ENCODE peak calls at places on chromosomes 5 and 9, in six cellular contexts. I is neural crest cell; V is CD4-positive, alpha-beta T cell; Z is fibroblast of lung; P is CD8-positive, alpha-beta T cell; G is BJ. R is an unnamed sample.

GRCh38 chr9:122835313-122835731 is 6.9 kb upstream of the PDCL start:
- DNase-seq in I (no peak), V (no peak), Z (no peak), P (no peak), G (no peak), R (no peak)

GRCh38 chr5:53291528-53291927 is 182.0 kb upstream of the MOCS2 start:
- DNase-seq in I (no peak), V (no peak), Z (peak), P (no peak), G (no peak), R (no peak)

GRCh38 chr5:135557034-135557838 is 21.5 kb upstream of the NEUROG1 start:
- DNase-seq in I (no peak), V (no peak), Z (no peak), P (no peak), G (no peak), R (no peak)

GRCh38 chr5:61275841-61276240 is 56.2 kb upstream of the ZSWIM6 start:
- DNase-seq in I (no peak), V (no peak), Z (peak), P (no peak), G (no peak), R (no peak)

GRCh38 chr9:33498387-33498786 is 24.7 kb upstream of the NOL6 start:
- DNase-seq in I (no peak), V (no peak), Z (peak), P (no peak), G (no peak), R (no peak)

GRCh38 chr9:116355153-116355827 is 201.7 kb downstream of the PAPPA start:
- DNase-seq in I (no peak), V (no peak), Z (peak), P (no peak), G (no peak), R (no peak)

GRCh38 chr9:343773-344172 is 129.1 kb downstream of the DOCK8 start:
- DNase-seq in I (no peak), V (no peak), Z (no peak), P (no peak), G (no peak), R (no peak)

GRCh38 chr9:91741529-91741928 is 208.5 kb downstream of the ROR2 start:
- DNase-seq in I (no peak), V (no peak), Z (peak), P (no peak), G (no peak), R (no peak)

GRCh38 chr9:80143899-80144298 is 572.1 kb downstream of the TLE4 start:
- DNase-seq in I (no peak), V (no peak), Z (no peak), P (no peak), G (no peak), R (no peak)

GRCh38 chr9:69898714-69899209 is 78.1 kb downstream of the CFAP95 start:
- DNase-seq in I (no peak), V (no peak), Z (peak), P (no peak), G (peak), R (no peak)

GRCh38 chr5:63962345-63962744 is at the start of gene HTR1A:
- DNase-seq in I (no peak), V (no peak), Z (no peak), P (no peak), G (no peak), R (no peak)

GRCh38 chr5:44646016-44646415 is 162.7 kb upstream of the MRPS30 start:
- DNase-seq in I (no peak), V (no peak), Z (peak), P (no peak), G (no peak), R (no peak)

GRCh38 chr5:151023047-151023615 is 2.7 kb downstream of the GPX3 start:
- DNase-seq in I (no peak), V (no peak), Z (peak), P (no peak), G (no peak), R (no peak)

GRCh38 chr9:122254761-122255160 is 9.9 kb downstream of the RBM18 start:
- DNase-seq in I (no peak), V (no peak), Z (no peak), P (no peak), G (no peak), R (no peak)

GRCh38 chr9:130537346-130538050 is 41.9 kb upstream of the FUBP3 start:
- DNase-seq in I (no peak), V (no peak), Z (peak), P (no peak), G (no peak), R (no peak)

GRCh38 chr9:90741036-90741435 is 60.6 kb upstream of the SYK start:
- DNase-seq in I (no peak), V (no peak), Z (no peak), P (no peak), G (no peak), R (no peak)

GRCh38 chr5:172421-172820 is 18.9 kb upstream of the LRRC14B start:
- DNase-seq in I (no peak), V (no peak), Z (no peak), P (no peak), G (no peak), R (no peak)

GRCh38 chr5:105195765-105196164 is 1633.2 kb upstream of the NUDT12 start:
- DNase-seq in I (no peak), V (no peak), Z (no peak), P (no peak), G (no peak), R (no peak)

GRCh38 chr9:112352209-112352608 is 18.8 kb upstream of the PTBP3 start:
- DNase-seq in I (no peak), V (no peak), Z (no peak), P (no peak), G (no peak), R (no peak)

GRCh38 chr9:32264171-32264862 is 120.1 kb upstream of the ACO1 start:
- DNase-seq in I (no peak), V (no peak), Z (peak), P (no peak), G (no peak), R (no peak)

GRCh38 chr9:124869466-124869985 is 7.6 kb downstream of the ARPC5L start:
- DNase-seq in I (no peak), V (peak), Z (no peak), P (peak), G (no peak), R (no peak)

GRCh38 chr5:15260347-15261278 is 239.4 kb upstream of the FBXL7 start:
- DNase-seq in I (no peak), V (no peak), Z (peak), P (no peak), G (no peak), R (no peak)

GRCh38 chr5:176542135-176542595 is 5.0 kb upstream of the RNF44 start:
- DNase-seq in I (no peak), V (peak), Z (no peak), P (peak), G (no peak), R (no peak)

GRCh38 chr5:179271821-179272325 is 73.4 kb downstream of the ADAMTS2 start:
- DNase-seq in I (no peak), V (no peak), Z (no peak), P (no peak), G (no peak), R (no peak)

GRCh38 chr9:138049085-138049778 is 171.7 kb downstream of the CACNA1B start:
- DNase-seq in I (no peak), V (no peak), Z (no peak), P (no peak), G (no peak), R (peak)

GRCh38 chr5:68220260-68220659 is 4.7 kb downstream of the PIK3R1 start:
- DNase-seq in I (no peak), V (no peak), Z (no peak), P (no peak), G (no peak), R (no peak)

GRCh38 chr9:69276775-69277174 is 48.2 kb upstream of the ENTREP1 start:
- DNase-seq in I (no peak), V (no peak), Z (no peak), P (no peak), G (no peak), R (no peak)

GRCh38 chr5:61563401-61563800 is 231.3 kb downstream of the ZSWIM6 start:
- DNase-seq in I (no peak), V (no peak), Z (no peak), P (no peak), G (no peak), R (no peak)

GRCh38 chr5:145946112-145946861 is 9.9 kb downstream of the SH3RF2 start:
- DNase-seq in I (no peak), V (no peak), Z (peak), P (no peak), G (peak), R (no peak)

GRCh38 chr5:16854351-16854750 is 81.7 kb downstream of the MYO10 start:
- DNase-seq in I (no peak), V (no peak), Z (peak), P (no peak), G (no peak), R (no peak)

GRCh38 chr5:145887217-145887616 is 14.4 kb upstream of the GRXCR2 start:
- DNase-seq in I (no peak), V (no peak), Z (peak), P (no peak), G (no peak), R (no peak)

GRCh38 chr5:57863661-57864060 is 381.1 kb upstream of the ACTBL2 start:
- DNase-seq in I (no peak), V (no peak), Z (no peak), P (no peak), G (no peak), R (no peak)

GRCh38 chr5:568809-569208 is 43.3 kb upstream of the CEP72 start:
- DNase-seq in I (no peak), V (no peak), Z (no peak), P (no peak), G (no peak), R (no peak)

DNA sequence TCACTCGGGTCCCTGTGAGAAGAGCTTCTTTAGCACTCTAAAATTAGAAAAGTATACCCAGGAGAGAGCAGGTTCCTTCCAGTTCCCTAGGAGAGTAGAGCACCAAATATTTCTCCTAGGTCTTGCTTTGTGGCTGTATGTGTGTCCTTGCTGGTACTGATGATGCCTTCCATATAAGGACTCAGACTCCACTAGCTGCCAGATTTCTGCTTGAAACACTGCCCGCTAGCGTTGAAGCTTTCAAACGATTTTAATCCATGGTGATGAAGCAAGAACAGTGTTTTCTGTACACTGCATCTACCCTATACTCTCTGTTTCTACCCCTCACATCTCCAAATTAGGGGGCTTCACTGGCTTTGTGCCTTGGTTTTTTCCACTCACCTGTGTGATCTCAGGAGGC is 2.4 kb upstream of the SMC2 start:
- DNase-seq in I (no peak), V (no peak), Z (peak), P (no peak), G (no peak), R (no peak)
- TF ChIP-seq CTCF in I (no peak), V (no peak), Z (peak), P (no peak), G (no peak), R (no peak)

GRCh38 chr9:21991039-21991959 is 2.9 kb downstream of the CDKN2A start:
- DNase-seq in I (no peak), V (no peak), Z (no peak), P (no peak), G (no peak), R (no peak)
- TF ChIP-seq CTCF in I (no peak), V (no peak), Z (no peak), P (no peak), G (no peak), R (no peak)

DNA sequence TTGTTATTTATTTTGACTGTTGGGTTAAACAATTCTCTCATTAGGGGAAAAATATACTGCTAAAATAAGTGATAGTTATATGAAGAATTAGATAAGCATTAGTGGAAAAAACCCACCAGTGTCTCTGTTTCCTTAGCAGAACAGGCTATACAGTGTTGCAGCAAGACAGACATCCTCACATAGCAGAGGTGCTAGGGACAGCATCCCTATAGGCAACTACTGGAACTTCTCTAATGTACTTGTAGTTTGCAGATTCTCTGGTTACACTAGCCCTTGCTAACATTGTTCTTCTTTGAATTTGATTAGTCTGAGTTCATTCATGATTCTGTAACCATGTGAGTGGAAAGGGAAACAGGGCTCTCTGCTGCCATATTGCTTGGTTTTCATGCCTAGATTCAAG is 661.8 kb upstream of the RGMB start:
- DNase-seq in I (no peak), V (no peak), Z (no peak), P (no peak), G (no peak), R (no peak)
- TF ChIP-seq CTCF in I (no peak), V (no peak), Z (peak), P (no peak), G (no peak), R (no peak)

DNA sequence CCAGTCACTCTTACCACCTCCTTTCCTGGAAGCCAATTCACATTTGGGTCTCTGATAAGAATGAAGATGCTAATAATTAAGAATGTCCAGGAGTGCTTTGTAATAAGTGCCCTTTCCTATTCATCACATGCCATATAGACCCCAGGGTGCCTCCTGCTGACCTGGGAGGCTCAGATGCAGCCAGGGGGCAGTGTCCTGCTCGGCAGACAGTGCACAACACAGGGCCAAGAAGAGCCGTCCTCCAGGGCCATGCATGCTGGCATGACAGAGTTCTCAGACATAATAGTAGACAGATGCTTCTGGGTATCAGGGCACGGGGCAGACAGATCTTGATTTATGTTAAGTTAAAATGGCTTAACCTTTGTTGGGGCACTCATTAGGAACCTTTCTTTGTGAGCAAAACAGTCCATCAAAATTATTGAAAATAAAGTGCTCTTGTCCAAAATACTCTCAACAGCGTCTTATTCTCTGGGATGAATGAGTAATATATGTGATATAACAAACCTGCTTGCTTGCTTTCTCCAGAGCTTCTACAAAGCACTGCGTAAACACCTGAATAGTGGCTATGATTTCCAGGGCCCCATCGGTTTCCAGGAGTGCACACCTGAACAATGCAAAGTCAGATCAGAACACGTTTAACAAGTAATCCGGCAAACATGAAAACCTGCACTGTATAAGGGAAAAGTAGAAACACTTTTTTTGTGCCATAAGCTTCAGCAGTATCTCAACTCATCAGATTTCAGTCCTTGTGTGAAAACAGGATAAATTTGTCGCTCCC is 192.7 kb downstream of the FANCC start:
- DNase-seq in I (no peak), V (no peak), Z (no peak), P (no peak), G (no peak), R (no peak)
- TF ChIP-seq CTCF in I (peak), V (no peak), Z (peak), P (no peak), G (peak), R (no peak)

GRCh38 chr5:14242447-14242846 is 99.3 kb downstream of the TRIO start:
- DNase-seq in I (no peak), V (no peak), Z (no peak), P (no peak), G (no peak), R (no peak)
- TF ChIP-seq CTCF in I (no peak), V (no peak), Z (no peak), P (no peak), G (no peak), R (no peak)

DNA sequence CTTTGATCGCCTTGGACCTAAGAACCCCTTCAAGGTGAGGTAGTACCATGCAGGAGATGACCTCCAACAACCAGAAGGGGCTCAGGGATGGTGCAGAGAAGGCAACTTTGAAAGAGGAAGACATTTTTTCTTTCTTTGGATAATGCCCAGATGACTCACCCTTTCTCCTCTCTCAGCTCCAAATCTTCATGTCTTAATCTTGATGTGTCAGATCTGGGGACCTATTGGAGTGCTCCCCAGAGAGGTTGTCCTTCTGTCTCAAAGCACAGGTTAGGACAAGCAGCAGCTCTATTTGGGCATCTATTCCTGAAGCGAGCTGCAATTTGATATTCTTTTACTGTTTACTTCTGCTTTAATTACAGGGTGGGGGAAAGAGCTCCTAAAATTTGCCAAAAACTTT is 229.9 kb upstream of the MAP3K1 start:
- DNase-seq in I (no peak), V (no peak), Z (peak), P (no peak), G (no peak), R (no peak)
- TF ChIP-seq CTCF in I (no peak), V (no peak), Z (no peak), P (no peak), G (no peak), R (no peak)

GRCh38 chr5:65152131-65152530 is 329.6 kb downstream of the ADAMTS6 start:
- DNase-seq in I (no peak), V (no peak), Z (peak), P (no peak), G (peak), R (no peak)

GRCh38 chr5:65151632-65152031 is 330.1 kb downstream of the ADAMTS6 start:
- DNase-seq in I (no peak), V (no peak), Z (peak), P (no peak), G (peak), R (no peak)

GRCh38 chr5:65150599-65150998 is 331.1 kb downstream of the ADAMTS6 start:
- DNase-seq in I (no peak), V (no peak), Z (no peak), P (no peak), G (no peak), R (no peak)
- TF ChIP-seq CTCF in I (no peak), V (no peak), Z (no peak), P (no peak), G (no peak), R (no peak)

DNA sequence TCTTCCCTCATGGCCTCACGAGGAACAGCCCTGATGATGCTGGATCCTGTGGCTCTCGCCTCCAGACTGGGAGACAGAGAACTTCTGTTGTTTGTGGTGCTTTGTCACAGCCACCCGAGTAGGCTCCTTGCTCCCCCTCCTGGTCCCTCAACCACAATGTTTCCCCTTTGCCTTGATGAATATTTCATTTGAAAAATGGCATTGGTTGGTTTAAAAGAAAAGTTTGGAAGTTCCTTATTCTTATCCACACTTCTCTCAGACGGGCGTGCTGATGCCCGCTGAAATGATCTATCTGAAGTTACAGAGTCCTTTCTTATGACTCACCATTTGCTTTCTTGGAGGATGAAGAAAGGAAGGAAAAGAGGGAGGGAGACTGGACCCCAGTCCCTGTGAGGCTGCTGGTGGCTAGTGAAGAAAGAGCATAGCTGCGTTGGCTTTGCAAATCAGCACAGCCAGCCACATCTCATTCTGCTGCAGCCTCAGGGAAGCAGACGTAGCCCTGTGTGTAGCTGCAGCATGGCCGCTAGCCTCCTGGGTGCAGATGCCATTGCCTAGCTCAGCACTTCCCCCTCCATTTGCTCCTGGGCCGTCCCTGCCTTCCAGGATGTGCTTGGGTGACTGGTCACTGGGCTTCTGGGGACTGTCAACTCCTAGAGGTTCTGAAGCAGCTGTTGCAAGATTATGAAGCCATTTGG is 185.9 kb downstream of the ERCC6L2 start:
- DNase-seq in I (peak), V (peak), Z (peak), P (peak), G (no peak), R (no peak)
- TF ChIP-seq CTCF in I (peak), V (peak), Z (peak), P (peak), G (peak), R (no peak)

GRCh38 chr5:140043508-140043872 is 391 bp upstream of the NRG2 start:
- DNase-seq in I (no peak), V (no peak), Z (no peak), P (no peak), G (no peak), R (no peak)
- TF ChIP-seq CTCF in I (peak), V (no peak), Z (no peak), P (no peak), G (no peak), R (peak)

DNA sequence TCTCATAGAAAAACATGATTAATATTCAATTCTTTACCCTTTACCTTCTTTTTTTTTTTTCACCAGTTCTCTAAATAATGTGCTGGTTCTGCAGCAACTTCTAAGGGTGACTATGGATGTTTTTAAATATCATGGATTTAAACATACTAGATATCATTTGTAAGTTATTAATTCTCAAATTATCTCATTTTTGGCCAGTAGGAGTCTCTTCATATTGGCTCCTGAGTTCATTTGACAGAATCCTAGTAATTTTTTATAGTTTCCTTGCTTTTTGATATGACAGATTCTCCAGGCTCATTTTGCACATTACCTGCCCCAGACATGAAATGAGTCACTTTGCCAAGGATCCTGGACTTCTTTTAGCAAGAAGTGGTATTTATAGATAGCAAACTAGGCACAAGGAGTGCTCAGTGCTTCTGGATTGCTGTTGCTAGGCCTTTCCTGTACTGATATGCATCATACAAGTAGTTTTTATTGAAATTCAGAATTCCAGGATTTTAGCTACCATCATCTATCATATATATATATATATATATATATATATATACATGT is 201.3 kb upstream of the IL12B start:
- DNase-seq in I (no peak), V (no peak), Z (no peak), P (no peak), G (no peak), R (no peak)
- TF ChIP-seq CTCF in I (peak), V (no peak), Z (peak), P (no peak), G (peak), R (no peak)